ENCODE peak calls at places on chromosome 5, in seven cellular contexts. I is PC-9, X is GM12878, D is astrocyte, B is ovary, R is PC-3, O is colonic mucosa. H is an unnamed sample.

GRCh38 chr5:52727568-52727967 is 60.1 kb upstream of the ITGA1 start:
- DNase-seq in B (no peak), R (peak; percentile 84), D (peak; percentile 16), O (peak; percentile 31), X (no peak), I (peak; percentile 17), H (peak; percentile 95)

GRCh38 chr5:18772475-18772874 is 1138.2 kb downstream of the TAF11L14 start:
- DNase-seq in X (no peak), B (no peak), D (peak; percentile 23), O (no peak), R (peak; percentile 88), I (peak; percentile 56), H (peak; percentile 51)

GRCh38 chr5:113232246-113232645 is 202.5 kb downstream of the TSSK1B start:
- DNase-seq in I (no peak), B (no peak), D (peak; percentile 61), R (peak; percentile 32), O (no peak), X (no peak), H (peak; percentile 80)

GRCh38 chr5:143011621-143012020 is 241.4 kb downstream of the ARHGAP26 start:
- DNase-seq in D (peak; percentile 97), I (no peak), R (no peak), X (no peak), B (no peak), O (no peak), H (no peak)

GRCh38 chr5:40829748-40830305 is 5.2 kb downstream of the RPL37 start:
- DNase-seq in O (no peak), X (no peak), I (no peak), B (no peak), R (no peak), D (no peak), H (no peak)

GRCh38 chr5:164472150-164472549 is 966.7 kb downstream of the MAT2B start:
- DNase-seq in R (no peak), X (no peak), I (no peak), O (no peak), D (no peak), B (no peak), H (no peak)

GRCh38 chr5:97541864-97542263 is 358.8 kb upstream of the RIOK2 start:
- DNase-seq in X (no peak), D (no peak), O (no peak), R (no peak), I (no peak), B (no peak), H (no peak)

GRCh38 chr5:169827769-169828168 is 152.5 kb downstream of the INSYN2B start:
- DNase-seq in I (no peak), B (no peak), R (no peak), X (no peak), D (no peak), O (no peak), H (no peak)

GRCh38 chr5:1178529-1179382 is 22.6 kb upstream of the SLC6A19 start:
- DNase-seq in D (no peak), R (no peak), X (no peak), B (no peak), O (no peak), I (no peak), H (no peak)

GRCh38 chr5:173707392-173707791 is 90.9 kb upstream of the BOD1 start:
- DNase-seq in R (peak; percentile 58), I (peak; percentile 10), O (no peak), B (no peak), D (peak; percentile 56), X (no peak), H (no peak)

GRCh38 chr5:153400931-153401330 is 89.5 kb upstream of the GRIA1 start:
- DNase-seq in D (no peak), B (no peak), O (no peak), I (no peak), X (no peak), R (peak; percentile 7), H (peak; percentile 45)

GRCh38 chr5:157924931-157925729 is 66.2 kb upstream of the CLINT1 start:
- DNase-seq in X (no peak), I (no peak), R (no peak), D (no peak), B (no peak), O (peak; percentile 78), H (no peak)

GRCh38 chr5:170184007-170184687 is 48.6 kb upstream of the C5orf58 start:
- DNase-seq in O (peak; percentile 53), X (no peak), I (peak; percentile 80), R (peak; percentile 74), B (peak; percentile 27), D (peak; percentile 4), H (no peak)

GRCh38 chr5:98341711-98342042 is 431.8 kb upstream of the RGMB start:
- DNase-seq in I (no peak), B (no peak), O (no peak), D (no peak), X (no peak), R (no peak), H (peak; percentile 62)

GRCh38 chr5:446864-447263 is 3.9 kb downstream of the EXOC3 start:
- DNase-seq in I (no peak), X (no peak), D (no peak), R (peak; percentile 66), O (no peak), B (peak; percentile 10), H (no peak)

GRCh38 chr5:168528521-168529360 is at the start of gene FBLL1:
- DNase-seq in X (no peak), D (peak; percentile 7), B (peak; percentile 42), O (no peak), I (no peak), R (no peak), H (no peak)

GRCh38 chr5:106086352-106086751 is 1584.4 kb downstream of the EFNA5 start:
- DNase-seq in X (no peak), B (no peak), O (no peak), D (no peak), I (no peak), R (no peak), H (no peak)

GRCh38 chr5:146007973-146008372 is 71.6 kb downstream of the SH3RF2 start:
- DNase-seq in D (no peak), B (no peak), X (no peak), O (no peak), I (no peak), R (no peak), H (no peak)

GRCh38 chr5:120465281-120465961 is 1.3 kb downstream of the PRR16 start:
- DNase-seq in B (peak; percentile 52), O (peak; percentile 26), I (peak; percentile 9), X (no peak), D (peak; percentile 42), R (peak; percentile 39), H (no peak)

GRCh38 chr5:126975791-126976190 is 54.6 kb downstream of the MARCHF3 start:
- DNase-seq in D (no peak), I (no peak), O (no peak), X (no peak), B (no peak), R (no peak), H (no peak)
- H3K4me1 ChIP-seq in D (peaks cover 1% of the 10 kb centered on the region), I (no peaks in the 10 kb centered on the region), O (peaks cover 6% of the 10 kb centered on the region), X (peaks cover 19% of the 10 kb centered on the region), B (no peaks in the 10 kb centered on the region), R (no peaks in the 10 kb centered on the region), H (no peaks in the 10 kb centered on the region)

GRCh38 chr5:150364004-150364403 is 6.5 kb downstream of the TCOF1 start:
- DNase-seq in D (no peak), X (no peak), I (no peak), O (no peak), B (no peak), R (no peak), H (no peak)
- TF ChIP-seq CTCF in D (no peak), X (no peak), I (no peak), O (no peak), B (no peak), R (no peak), H (no peak)

DNA sequence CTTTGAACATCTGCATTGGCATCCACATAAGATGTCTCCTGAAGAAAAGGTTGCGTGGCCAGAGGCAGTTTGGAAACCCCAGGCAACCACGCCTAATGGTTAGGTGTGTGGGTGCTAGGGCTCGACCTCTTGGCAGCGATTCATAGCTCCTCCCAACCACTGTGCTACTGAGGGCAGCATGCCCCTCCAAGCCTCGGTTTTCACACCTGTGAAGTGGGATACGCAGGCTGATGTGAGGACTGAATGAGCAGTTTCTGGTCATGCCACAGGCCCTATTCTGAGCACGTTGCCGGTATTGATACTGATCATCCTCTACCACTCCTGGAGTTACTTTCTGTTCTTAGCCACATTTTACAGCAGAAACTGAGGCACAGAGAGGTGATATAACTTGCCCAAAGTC is 19.1 kb downstream of the NDST1 start:
- DNase-seq in I (no peak), B (no peak), D (no peak), X (no peak), O (no peak), R (no peak), H (no peak)
- H3K4me1 ChIP-seq in I (no peaks in the 10 kb centered on the region), B (peaks cover 12% of the 10 kb centered on the region), D (peaks cover 25% of the 10 kb centered on the region), X (no peaks in the 10 kb centered on the region), O (peaks cover 10% of the 10 kb centered on the region), R (no peaks in the 10 kb centered on the region), H (no peaks in the 10 kb centered on the region)

GRCh38 chr5:27472000-27472763 is 433.8 kb upstream of the CDH9 start:
- DNase-seq in R (no peak), O (no peak), B (no peak), X (peak; percentile 57), D (no peak), I (peak; percentile 89), H (no peak)
- TF ChIP-seq CTCF in R (no peak), O (no peak), B (no peak), X (no peak), D (no peak), I (no peak), H (no peak)